ENCODE peak calls at places on chromosomes 7 and 10, in six cellular contexts. Q is HepG2, Z is HCT116, U is transverse colon, J is thoracic aorta, N is hepatocyte. K is an unnamed sample.

GRCh38 chr7:155944901-155945300 is 132.6 kb upstream of the SHH start:
- DNase-seq in Q (no peak), Z (no peak), U (no peak), J (no peak), N (no peak), K (no peak)

GRCh38 chr7:25950488-25951413 is 201.2 kb upstream of the NFE2L3 start:
- DNase-seq in Q (peak; percentile 88), Z (peak; percentile 79), U (peak; percentile 96), J (peak; percentile 49), N (peak; percentile 97), K (peak; percentile 97)

GRCh38 chr7:17706734-17707133 is 233.6 kb downstream of the SNX13 start:
- DNase-seq in Q (peak; percentile 46), Z (peak; percentile 65), U (peak; percentile 16), J (no peak), N (peak; percentile 74), K (peak; percentile 45)

GRCh38 chr7:116724560-116725231 is 52.7 kb downstream of the MET start:
- DNase-seq in Q (no peak), Z (no peak), U (no peak), J (no peak), N (no peak), K (no peak)

GRCh38 chr7:36207451-36208291 is 54.6 kb downstream of the EEPD1 start:
- DNase-seq in Q (peak; percentile 39), Z (no peak), U (peak; percentile 54), J (no peak), N (peak; percentile 49), K (no peak)

GRCh38 chr10:58291538-58292174 is 22.7 kb downstream of the CISD1 start:
- DNase-seq in Q (peak; percentile 21), Z (peak; percentile 24), U (no peak), J (no peak), N (peak; percentile 72), K (no peak)

GRCh38 chr7:115782716-115783460 is 247.7 kb downstream of the TFEC start:
- DNase-seq in Q (no peak), Z (no peak), U (no peak), J (no peak), N (peak; percentile 30), K (no peak)

GRCh38 chr10:93261961-93262610 is 188.4 kb downstream of the CYP26A1 start:
- DNase-seq in Q (no peak), Z (no peak), U (no peak), J (no peak), N (no peak), K (no peak)

GRCh38 chr7:80890391-80890790 is 28.5 kb downstream of the SEMA3C start:
- DNase-seq in Q (no peak), Z (no peak), U (no peak), J (no peak), N (no peak), K (no peak)

GRCh38 chr7:47933229-47933628 is 15.0 kb downstream of the PKD1L1 start:
- DNase-seq in Q (no peak), Z (no peak), U (no peak), J (no peak), N (no peak), K (no peak)
- H3K4me1 ChIP-seq in Q (no peaks in the 10 kb centered on the region), Z (no peaks in the 10 kb centered on the region), U (no peaks in the 10 kb centered on the region), J (peaks cover 10% of the 10 kb centered on the region), N (no peaks in the 10 kb centered on the region), K (no peaks in the 10 kb centered on the region)

GRCh38 chr7:54545241-54545563 is 3.0 kb downstream of the VSTM2A start:
- DNase-seq in Q (no peak), Z (no peak), U (no peak), J (no peak), N (no peak), K (no peak)
- H3K27me3 ChIP-seq in Q (no peaks in the 10 kb centered on the region), Z (no peaks in the 10 kb centered on the region), U (peaks cover 81% of the 10 kb centered on the region), J (peaks cover 3% of the 10 kb centered on the region), N (peaks cover 83% of the 10 kb centered on the region), K (peaks cover 46% of the 10 kb centered on the region)

GRCh38 chr7:19728731-19729130 is 19.9 kb upstream of the POLR1F start:
- DNase-seq in Q (no peak), Z (no peak), U (no peak), J (no peak), N (no peak), K (no peak)
- H3K4me3 ChIP-seq in Q (no peak overlapping the region), Z (no peak overlapping the region), U (no peak overlapping the region), J (no peak overlapping the region), N (no peak overlapping the region), K (no peak overlapping the region)

DNA sequence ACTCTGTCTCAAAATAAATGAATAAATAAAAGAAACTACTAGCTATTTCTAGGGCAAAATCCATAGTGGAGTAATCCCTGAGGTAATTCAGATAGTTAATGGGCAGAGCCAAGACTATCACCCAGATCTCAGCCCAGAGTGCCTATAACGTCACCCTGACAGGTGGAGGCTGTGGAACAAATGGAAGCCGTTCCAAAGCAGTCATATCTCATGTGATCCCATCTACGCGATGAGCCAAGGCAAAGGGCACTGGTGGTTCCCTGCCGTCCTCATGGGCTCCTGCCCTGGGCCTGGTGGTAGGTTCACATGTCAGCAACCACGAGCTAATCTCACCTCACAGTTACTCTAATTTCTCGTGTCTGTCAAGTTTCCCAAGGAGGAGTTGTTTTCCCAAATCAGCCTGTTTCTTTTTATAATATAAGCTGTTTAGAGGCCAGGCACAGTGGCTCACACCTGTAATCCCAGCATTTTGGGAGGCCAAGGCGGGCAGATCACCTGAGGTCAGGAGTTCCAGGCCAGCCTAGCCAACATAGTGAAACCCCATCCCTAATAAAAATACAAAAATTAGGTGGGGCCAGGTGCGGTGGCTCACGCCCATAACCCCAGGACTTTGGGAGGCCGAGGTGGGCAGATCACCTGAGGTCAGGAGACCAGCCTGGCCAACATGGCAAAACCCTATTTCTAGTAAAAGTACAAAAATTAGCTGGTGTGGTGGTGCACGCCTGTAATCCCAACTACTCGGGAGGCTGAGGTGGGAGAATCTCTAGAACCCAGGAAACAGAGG is 22.5 kb upstream of the ASCC1 start:
- DNase-seq in Q (no peak), Z (no peak), U (no peak), J (no peak), N (no peak), K (no peak)
- H3K4me1 ChIP-seq in Q (peaks cover 32% of the 10 kb centered on the region), Z (peaks cover 3% of the 10 kb centered on the region), U (peaks cover 9% of the 10 kb centered on the region), J (peaks cover 14% of the 10 kb centered on the region), N (peaks cover 7% of the 10 kb centered on the region), K (peaks cover 6% of the 10 kb centered on the region)

GRCh38 chr10:79982486-79982800 is 33.5 kb upstream of the SFTPD start:
- DNase-seq in Q (no peak), Z (no peak), U (no peak), J (no peak), N (no peak), K (no peak)
- H3K27me3 ChIP-seq in Q (no peaks in the 10 kb centered on the region), Z (no peaks in the 10 kb centered on the region), U (peaks cover 52% of the 10 kb centered on the region), J (no peaks in the 10 kb centered on the region), N (peaks cover 21% of the 10 kb centered on the region), K (peaks cover 6% of the 10 kb centered on the region)

DNA sequence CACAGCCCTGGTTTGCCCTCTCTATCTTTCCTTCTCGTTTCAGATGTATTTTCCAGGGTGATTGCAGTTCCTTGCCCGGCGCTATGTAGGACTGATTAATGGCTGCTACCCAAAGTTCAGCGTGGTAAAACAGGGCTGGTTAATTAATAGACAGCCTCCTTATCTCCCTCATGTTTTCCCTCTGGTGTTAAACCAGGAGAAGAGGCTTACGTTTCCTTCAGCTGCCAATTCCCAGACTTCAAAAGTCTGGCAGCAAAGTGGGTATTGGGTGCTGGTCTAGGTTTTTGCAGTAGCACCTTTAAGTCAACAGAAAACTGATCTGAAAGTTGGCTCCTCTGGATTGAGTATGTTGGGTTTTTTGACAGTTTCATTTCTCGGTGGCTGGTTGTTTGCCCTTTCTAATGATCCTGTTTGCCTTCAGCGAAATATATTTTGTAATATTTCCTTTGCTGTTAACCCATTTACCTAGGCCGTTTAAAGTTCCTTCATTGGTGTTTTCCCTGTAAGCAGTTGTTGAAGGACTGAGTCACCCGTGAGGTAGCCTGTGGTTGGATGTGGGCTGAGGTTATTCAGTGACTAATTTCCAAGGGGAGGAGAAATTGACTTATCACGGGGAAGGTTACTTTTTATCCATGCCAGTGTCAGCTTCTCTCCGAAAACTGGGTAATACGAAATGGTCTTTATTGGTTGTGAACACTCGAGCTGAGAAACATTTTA is 257.1 kb downstream of the KIAA1217 start:
- DNase-seq in Q (peak; percentile 92), Z (peak; percentile 77), U (peak; percentile 59), J (no peak), N (peak; percentile 83), K (peak; percentile 75)
- H3K4me3 ChIP-seq in Q (peak overlapping the region; percentile 63), Z (peak overlapping the region; percentile 49), U (peak overlapping the region; percentile 28), J (peak overlapping the region; percentile 48), N (no peak overlapping the region), K (peak overlapping the region; percentile 24)

GRCh38 chr7:42227931-42228591 is 8.9 kb downstream of the GLI3 start:
- DNase-seq in Q (no peak), Z (no peak), U (peak; percentile 10), J (no peak), N (peak; percentile 60), K (no peak)
- H3K4me1 ChIP-seq in Q (no peaks in the 10 kb centered on the region), Z (no peaks in the 10 kb centered on the region), U (no peaks in the 10 kb centered on the region), J (peaks cover 5% of the 10 kb centered on the region), N (peaks cover 36% of the 10 kb centered on the region), K (no peaks in the 10 kb centered on the region)

GRCh38 chr7:142642316-142642715 is 107.0 kb upstream of the PRSS1 start:
- DNase-seq in Q (no peak), Z (no peak), U (no peak), J (no peak), N (no peak), K (no peak)

GRCh38 chr7:142646274-142646895 is 102.9 kb upstream of the PRSS1 start:
- DNase-seq in Q (no peak), Z (no peak), U (no peak), J (no peak), N (no peak), K (no peak)

GRCh38 chr7:142647749-142648148 is 101.5 kb upstream of the PRSS1 start:
- DNase-seq in Q (no peak), Z (no peak), U (no peak), J (no peak), N (no peak), K (no peak)

DNA sequence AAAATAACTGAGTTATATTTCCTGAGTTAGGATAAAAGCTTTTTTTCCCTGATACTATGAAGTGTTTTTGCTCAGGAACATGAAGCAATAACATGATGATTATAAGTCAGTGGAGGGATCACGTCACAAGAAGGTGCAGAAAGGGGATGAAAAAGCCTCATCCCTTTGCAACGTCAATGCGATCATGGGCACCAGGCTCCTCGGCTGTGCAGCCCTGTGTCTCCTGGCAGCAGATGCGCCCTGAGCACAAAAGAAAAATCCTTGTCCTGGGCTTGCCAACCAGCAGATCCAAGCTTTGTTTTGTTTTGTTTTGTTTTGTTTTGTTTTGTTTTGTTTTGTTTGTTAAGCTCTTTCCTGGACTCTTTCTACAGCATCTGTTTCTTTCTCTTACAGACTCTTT is 103.5 kb upstream of the PRSS1 start:
- DNase-seq in Q (no peak), Z (no peak), U (no peak), J (no peak), N (no peak), K (no peak)
- H3K27me3 ChIP-seq in Q (no peaks in the 10 kb centered on the region), Z (peaks cover 74% of the 10 kb centered on the region), U (peaks cover 30% of the 10 kb centered on the region), J (no peaks in the 10 kb centered on the region), N (peaks cover 21% of the 10 kb centered on the region), K (no peaks in the 10 kb centered on the region)

DNA sequence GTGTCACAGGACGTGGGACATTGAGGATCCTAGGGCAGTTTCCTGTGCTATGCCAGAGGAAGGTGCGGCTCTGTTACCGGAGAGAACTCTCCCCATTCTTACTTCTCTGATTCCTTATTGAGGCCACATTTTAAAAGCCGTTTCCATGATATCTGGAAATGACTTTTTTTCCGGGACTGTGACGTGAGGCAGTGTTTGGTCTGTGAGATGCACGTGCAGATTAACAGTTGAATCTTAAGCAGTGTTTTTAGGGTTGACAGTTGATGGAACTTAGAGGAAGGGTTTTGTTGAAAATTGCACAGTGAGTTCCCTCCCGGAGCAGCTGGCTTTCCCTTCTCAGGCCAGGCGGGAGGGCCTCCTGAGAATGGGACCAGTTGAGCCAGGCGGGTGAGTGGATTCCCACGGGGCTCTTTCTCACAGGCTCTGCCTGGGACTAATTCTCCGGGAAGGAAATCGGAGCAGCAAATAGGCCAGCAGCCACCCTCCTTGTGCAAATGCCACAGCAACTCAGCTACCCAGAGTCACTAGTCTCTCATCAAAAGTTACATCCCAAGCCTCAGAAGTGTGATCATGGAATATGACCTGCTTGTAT is 125.3 kb downstream of the TACC2 start:
- DNase-seq in Q (no peak), Z (no peak), U (peak; percentile 23), J (no peak), N (no peak), K (no peak)
- H3K4me3 ChIP-seq in Q (peak overlapping the region; percentile 87), Z (peak overlapping the region; percentile 74), U (peak overlapping the region; percentile 76), J (peak overlapping the region; percentile 91), N (peak overlapping the region; percentile 79), K (peak overlapping the region; percentile 84)